ENCODE peak calls at places on chromosomes 13 and 19, in seven cellular contexts. Z is activated naive CD8-positive, alpha-beta T cell treated with anti-CD3 and anti-CD28 coated beads, Interleukin-2, amount 50 U/mL, for 24 hours; A is skeletal muscle cell; G is ELR; Q is foreskin fibroblast; L is endodermal cell; Y is Daoy. F is an unnamed sample.

GRCh38 chr19:52297601-52298358 is 811 bp downstream of the ZNF480 start:
- DNase-seq in Z (no peak), Q (peak), G (no peak), Y (peak), L (peak), A (no peak), F (peak)

GRCh38 chr13:41428155-41428554 is 29.2 kb upstream of the RGCC start:
- DNase-seq in L (peak), G (no peak), Z (peak), Y (no peak), Q (no peak), A (no peak), F (no peak)

GRCh38 chr19:4413588-4413987 is 11.1 kb downstream of the CHAF1A start:
- DNase-seq in Q (no peak), L (no peak), A (no peak), G (no peak), Y (no peak), Z (no peak), F (no peak)

GRCh38 chr13:109740121-109740520 is 46.3 kb downstream of the IRS2 start:
- DNase-seq in Q (no peak), L (peak), Y (no peak), G (no peak), Z (no peak), A (no peak), F (no peak)

GRCh38 chr13:112177459-112177858 is 110.5 kb downstream of the SOX1 start:
- DNase-seq in Y (no peak), Z (no peak), A (no peak), L (no peak), G (no peak), Q (no peak), F (no peak)

GRCh38 chr13:31236211-31236786 is 36.5 kb downstream of the B3GLCT start:
- DNase-seq in G (peak), Y (peak), A (no peak), L (no peak), Q (peak), Z (no peak), F (peak)

GRCh38 chr19:5773276-5773675 is 11.3 kb downstream of the PRR22 start:
- DNase-seq in Y (no peak), L (no peak), A (no peak), Z (no peak), Q (no peak), G (no peak), F (no peak)

GRCh38 chr19:10289836-10290438 is at the start of gene ICAM5:
- DNase-seq in A (no peak), G (peak), Q (no peak), Z (peak), Y (peak), L (no peak), F (peak)

GRCh38 chr19:12985049-12985776 is 10.1 kb upstream of the NFIX start:
- DNase-seq in G (peak), Q (peak), Z (no peak), A (peak), Y (peak), L (no peak), F (peak)

GRCh38 chr13:103996733-103997132 is 930.5 kb upstream of the SLC10A2 start:
- DNase-seq in L (no peak), Z (no peak), Q (no peak), A (no peak), G (no peak), Y (no peak), F (no peak)

GRCh38 chr13:109592776-109593175 is 193.6 kb downstream of the IRS2 start:
- DNase-seq in Y (no peak), Z (no peak), G (no peak), L (no peak), A (no peak), Q (no peak), F (no peak)

GRCh38 chr19:39498262-39499081 is at the start of gene DLL3:
- DNase-seq in G (peak), Z (no peak), Y (peak), Q (no peak), A (no peak), L (peak), F (peak)

GRCh38 chr13:40562975-40563349 is 103.5 kb downstream of the FOXO1 start:
- DNase-seq in L (no peak), Z (peak), Y (peak), A (no peak), Q (no peak), G (peak), F (peak)

GRCh38 chr13:94129490-94129894 is 350.0 kb downstream of the DCT start:
- DNase-seq in G (no peak), Y (no peak), Z (peak), A (no peak), Q (no peak), L (no peak), F (no peak)

GRCh38 chr13:101298517-101298916 is 117.8 kb downstream of the NALCN start:
- DNase-seq in L (no peak), Z (no peak), Q (no peak), A (no peak), Y (no peak), G (peak), F (no peak)

GRCh38 chr19:424546-424945 is 15.6 kb upstream of the C2CD4C start:
- DNase-seq in Z (no peak), A (no peak), Y (no peak), G (no peak), L (no peak), Q (no peak), F (no peak)

GRCh38 chr13:30735025-30735967 is at the start of gene ALOX5AP:
- DNase-seq in G (no peak), Y (no peak), Z (peak), A (no peak), Q (no peak), L (no peak), F (no peak)

GRCh38 chr19:15010497-15011255 is 31.0 kb upstream of the SLC1A6 start:
- DNase-seq in L (peak), Y (peak), Z (peak), G (no peak), A (no peak), Q (no peak), F (no peak)

GRCh38 chr19:57437931-57438330 is 2.8 kb downstream of the ZNF749 start:
- DNase-seq in G (peak), Q (peak), L (no peak), Z (no peak), A (no peak), Y (no peak), F (peak)

GRCh38 chr13:50229935-50230334 is 214.7 kb downstream of the KCNRG start:
- DNase-seq in G (no peak), Q (no peak), L (no peak), Z (no peak), Y (peak), A (peak), F (peak)

GRCh38 chr13:94305033-94305432 is 174.4 kb downstream of the DCT start:
- DNase-seq in Y (no peak), G (no peak), A (no peak), Z (no peak), L (no peak), Q (no peak), F (no peak)

GRCh38 chr19:12757544-12758274 is 6.1 kb downstream of the BEST2 start:
- DNase-seq in Y (peak), G (peak), A (no peak), L (peak), Z (peak), Q (peak), F (peak)

GRCh38 chr13:40102854-40103253 is 447.4 kb downstream of the COG6 start:
- DNase-seq in Q (peak), Y (peak), Z (peak), G (peak), A (peak), L (no peak), F (peak)

GRCh38 chr13:35781044-35781443 is 304.6 kb upstream of the MAB21L1 start:
- DNase-seq in L (no peak), Y (no peak), A (no peak), G (no peak), Q (no peak), Z (no peak), F (no peak)

GRCh38 chr13:48687249-48687648 is 33.5 kb downstream of the CYSLTR2 start:
- DNase-seq in Z (no peak), G (no peak), A (no peak), Q (no peak), Y (no peak), L (no peak), F (no peak)